ENCODE peak calls at places on chromosomes 7 and 10, in eight cellular contexts. M is upper lobe of right lung, E is thyroid gland, W is tibial artery, R is brain microvascular endothelial cell, V is IMR-90, P is GM23338, F is fibroblast of lung. H is an unnamed sample. For H3K27me3, the result is how much of the 10 kb centered on the place peaks cover.

GRCh38 chr7:38630720-38631673 is at the start of gene AMPH:
- DNase-seq in M (no peak), E (no peak), W (no peak), R (peak), V (peak), P (peak), F (peak), H (peak)

GRCh38 chr7:157177997-157178396 is 39.3 kb downstream of the UBE3C start:
- DNase-seq in M (no peak), E (no peak), W (no peak), R (no peak), V (no peak), P (no peak), F (no peak), H (no peak)

GRCh38 chr10:2048337-2048973 is 311.1 kb upstream of the ADARB2 start:
- DNase-seq in M (no peak), E (no peak), W (no peak), R (no peak), V (no peak), P (no peak), F (no peak), H (no peak)

GRCh38 chr10:6400331-6400730 is 179.7 kb downstream of the PRKCQ start:
- DNase-seq in M (no peak), E (no peak), W (no peak), R (no peak), V (no peak), P (peak), F (no peak), H (no peak)

GRCh38 chr7:23600251-23600650 is 3.1 kb downstream of the CCDC126 start:
- DNase-seq in M (no peak), E (no peak), W (no peak), R (no peak), V (no peak), P (peak), F (no peak), H (no peak)

GRCh38 chr7:158447206-158448171 is 140.1 kb downstream of the PTPRN2 start:
- DNase-seq in M (no peak), E (no peak), W (peak), R (no peak), V (no peak), P (no peak), F (no peak), H (no peak)

GRCh38 chr7:1597791-1598190 is 28.0 kb upstream of the PSMG3 start:
- DNase-seq in M (no peak), E (no peak), W (no peak), R (no peak), V (no peak), P (no peak), F (no peak), H (no peak)

GRCh38 chr7:42493436-42494198 is 256.6 kb upstream of the GLI3 start:
- DNase-seq in M (peak), E (peak), W (peak), R (peak), V (peak), P (peak), F (peak), H (peak)

GRCh38 chr10:95363303-95363912 is 72.6 kb upstream of the PDLIM1 start:
- DNase-seq in M (no peak), E (peak), W (no peak), R (peak), V (peak), P (peak), F (peak), H (no peak)

GRCh38 chr7:156001496-156002260 is 189.4 kb upstream of the SHH start:
- DNase-seq in M (peak), E (no peak), W (no peak), R (no peak), V (no peak), P (no peak), F (no peak), H (no peak)

GRCh38 chr7:137975223-137975622 is 26.7 kb downstream of the CREB3L2 start:
- DNase-seq in M (no peak), E (no peak), W (peak), R (peak), V (peak), P (no peak), F (peak), H (no peak)

GRCh38 chr7:137818036-137818435 is 28.7 kb downstream of the DGKI start:
- DNase-seq in M (no peak), E (no peak), W (no peak), R (peak), V (peak), P (no peak), F (peak), H (peak)

GRCh38 chr10:49207936-49208482 is 19.8 kb upstream of the TMEM273 start:
- DNase-seq in M (no peak), E (no peak), W (no peak), R (no peak), V (no peak), P (no peak), F (no peak), H (no peak)

GRCh38 chr7:158371856-158372255 is 215.8 kb downstream of the PTPRN2 start:
- DNase-seq in M (peak), E (no peak), W (no peak), R (no peak), V (no peak), P (no peak), F (no peak), H (no peak)

GRCh38 chr10:107437921-107438320 is 273.4 kb upstream of the SORCS1 start:
- DNase-seq in M (no peak), E (peak), W (no peak), R (no peak), V (no peak), P (no peak), F (no peak), H (no peak)

GRCh38 chr10:121668336-121669009 is 70.2 kb upstream of the FGFR2 start:
- DNase-seq in M (peak), E (peak), W (peak), R (no peak), V (no peak), P (peak), F (no peak), H (no peak)

GRCh38 chr7:142603870-142604448 is 145.3 kb upstream of the PRSS1 start:
- DNase-seq in M (no peak), E (peak), W (no peak), R (peak), V (peak), P (peak), F (peak), H (no peak)

GRCh38 chr7:74452748-74453320 is 872 bp upstream of the GTF2IRD1 start:
- DNase-seq in M (no peak), E (no peak), W (peak), R (no peak), V (no peak), P (no peak), F (peak), H (no peak)

GRCh38 chr10:103592186-103593021 is 98.9 kb downstream of the NEURL1 start:
- DNase-seq in M (no peak), E (no peak), W (no peak), R (peak), V (peak), P (peak), F (peak), H (no peak)

GRCh38 chr7:78587443-78588044 is 789.0 kb downstream of the PHTF2 start:
- DNase-seq in M (no peak), E (no peak), W (no peak), R (no peak), V (peak), P (peak), F (peak), H (no peak)

GRCh38 chr7:42262907-42263466 is 26.0 kb upstream of the GLI3 start:
- DNase-seq in M (no peak), E (peak), W (peak), R (no peak), V (peak), P (peak), F (peak), H (peak)

GRCh38 chr7:1630700-1631336 is 39.3 kb upstream of the ELFN1 start:
- DNase-seq in M (no peak), E (no peak), W (no peak), R (no peak), V (no peak), P (no peak), F (no peak), H (no peak)

GRCh38 chr10:78955206-78955605 is 113.6 kb upstream of the ZMIZ1 start:
- DNase-seq in M (no peak), E (no peak), W (no peak), R (no peak), V (no peak), P (no peak), F (no peak), H (no peak)

GRCh38 chr7:106283831-106284515 is 810 bp downstream of the NAMPT start:
- DNase-seq in M (peak), E (peak), W (peak), R (peak), V (peak), P (peak), F (peak), H (no peak)

GRCh38 chr7:40811666-40812065 is 676.9 kb downstream of the SUGCT start:
- DNase-seq in M (no peak), E (no peak), W (no peak), R (no peak), V (no peak), P (no peak), F (no peak), H (no peak)

GRCh38 chr10:119803264-119803663 is 69.4 kb downstream of the MCMBP start:
- DNase-seq in M (no peak), E (no peak), W (no peak), R (peak), V (peak), P (no peak), F (peak), H (no peak)

GRCh38 chr10:110208614-110209398 is 1.4 kb downstream of the MXI1 start:
- DNase-seq in M (peak), E (peak), W (peak), R (no peak), V (peak), P (no peak), F (peak), H (no peak)

GRCh38 chr7:117993377-117994003 is 120.2 kb upstream of the CTTNBP2 start:
- DNase-seq in M (no peak), E (peak), W (no peak), R (peak), V (peak), P (peak), F (peak), H (no peak)

GRCh38 chr10:124677871-124678565 is 66.2 kb downstream of the FAM53B start:
- DNase-seq in M (no peak), E (peak), W (no peak), R (no peak), V (peak), P (no peak), F (peak), H (no peak)

GRCh38 chr7:106887376-106887775 is 22.3 kb downstream of the PIK3CG start:
- DNase-seq in M (no peak), E (no peak), W (no peak), R (no peak), V (no peak), P (no peak), F (no peak), H (no peak)

GRCh38 chr7:16847381-16847860 is 34.4 kb downstream of the AGR3 start:
- DNase-seq in M (peak), E (no peak), W (no peak), R (peak), V (peak), P (no peak), F (no peak), H (no peak)

GRCh38 chr10:111076682-111077661 is at the start of gene ADRA2A:
- DNase-seq in M (peak), E (peak), W (no peak), R (peak), V (peak), P (peak), F (peak), H (no peak)

GRCh38 chr10:113543455-113543955 is 9.3 kb upstream of the HABP2 start:
- DNase-seq in M (no peak), E (no peak), W (no peak), R (no peak), V (no peak), P (no peak), F (no peak), H (no peak)
- TF ChIP-seq CTCF in M (no peak), E (no peak), W (no peak), R (no peak), V (no peak), P (no peak), F (no peak), H (no peak)

GRCh38 chr7:151244871-151245346 is 3.6 kb downstream of the SMARCD3 start:
- DNase-seq in M (no peak), E (no peak), W (no peak), R (no peak), V (no peak), P (peak), F (no peak), H (no peak)
- H3K27me3 ChIP-seq in M (under half), E (under half), W (under half), R (under half), V (under half), P (half or more), F (under half), H (under half)

GRCh38 chr10:85851300-85851699 is 515.3 kb downstream of the GRID1 start:
- DNase-seq in M (no peak), E (no peak), W (no peak), R (peak), V (no peak), P (no peak), F (no peak), H (no peak)

GRCh38 chr10:85850736-85851135 is 515.9 kb downstream of the GRID1 start:
- DNase-seq in M (no peak), E (no peak), W (no peak), R (no peak), V (no peak), P (no peak), F (no peak), H (no peak)

GRCh38 chr10:85847085-85847484 is 519.5 kb downstream of the GRID1 start:
- DNase-seq in M (no peak), E (no peak), W (no peak), R (no peak), V (no peak), P (no peak), F (no peak), H (no peak)

GRCh38 chr10:85849315-85849714 is 517.3 kb downstream of the GRID1 start:
- DNase-seq in M (no peak), E (no peak), W (no peak), R (no peak), V (no peak), P (no peak), F (no peak), H (no peak)
- H3K27ac ChIP-seq in M (no peak), E (no peak), W (no peak), R (no peak), V (no peak), P (no peak), F (no peak), H (no peak)

GRCh38 chr7:98244871-98245270 is 7.2 kb downstream of the TECPR1 start:
- DNase-seq in M (no peak), E (no peak), W (no peak), R (no peak), V (no peak), P (no peak), F (no peak), H (no peak)
- TF ChIP-seq CTCF in M (no peak), E (no peak), W (no peak), R (no peak), V (no peak), P (no peak), F (no peak), H (no peak)

GRCh38 chr10:101299211-101299610 is 54.8 kb upstream of the BTRC start:
- DNase-seq in M (no peak), E (no peak), W (no peak), R (no peak), V (no peak), P (no peak), F (no peak), H (no peak)
- H3K27me3 ChIP-seq in M (under half), E (under half), W (under half), R (under half), V (half or more), P (under half), F (under half), H (half or more)

DNA sequence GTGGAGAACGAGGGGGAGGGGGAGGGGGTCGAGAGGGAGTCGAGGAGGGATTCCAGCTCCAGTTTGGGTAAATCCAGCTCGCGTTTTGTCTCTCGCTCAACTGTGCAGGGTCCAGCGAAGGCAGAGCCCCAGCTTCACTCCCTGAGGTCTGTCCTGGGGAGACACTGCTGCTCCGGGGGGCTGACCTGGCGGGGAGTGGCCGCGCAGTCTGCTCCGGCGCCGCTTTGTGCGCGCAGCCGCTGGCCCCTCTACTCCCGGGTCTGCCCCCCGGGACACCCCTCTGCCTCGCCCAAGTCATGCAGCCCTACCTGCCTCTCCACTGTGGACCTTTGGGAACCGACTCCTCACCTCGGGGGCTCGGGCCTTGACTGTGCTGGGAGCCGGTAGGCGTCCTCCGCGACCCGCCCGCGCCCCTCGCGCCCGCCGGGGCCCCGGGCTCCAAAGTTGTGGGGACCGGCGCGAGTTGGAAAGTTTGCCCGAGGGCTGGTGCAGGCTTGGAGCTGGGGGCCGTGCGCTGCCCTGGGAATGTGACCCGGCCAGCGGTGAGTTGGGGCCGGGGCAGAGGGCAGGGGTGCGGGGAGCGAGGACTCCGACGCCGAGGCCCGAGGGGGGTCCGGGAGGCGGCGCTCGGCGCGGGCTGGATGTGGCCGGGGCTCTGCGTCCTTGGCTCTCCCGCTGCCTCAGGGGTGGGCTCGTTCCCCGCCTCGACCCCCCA is at the start of gene TET1:
- DNase-seq in M (peak), E (peak), W (peak), R (peak), V (peak), P (peak), F (peak), H (no peak)
- H3K27ac ChIP-seq in M (no peak), E (no peak), W (peak), R (peak), V (peak), P (peak), F (peak), H (peak)

GRCh38 chr10:32139223-32140073 is 83.2 kb upstream of the KIF5B start:
- DNase-seq in M (peak), E (peak), W (peak), R (peak), V (peak), P (peak), F (peak), H (peak)
- TF ChIP-seq CTCF in M (peak), E (no peak), W (no peak), R (peak), V (peak), P (no peak), F (no peak), H (peak)

GRCh38 chr7:28517606-28518005 is 105.3 kb downstream of the CREB5 start:
- DNase-seq in M (no peak), E (no peak), W (no peak), R (no peak), V (no peak), P (no peak), F (no peak), H (no peak)
- H3K27me3 ChIP-seq in M (under half), E (under half), W (under half), R (under half), V (under half), P (under half), F (under half), H (under half)

GRCh38 chr10:71830726-71831125 is 20.3 kb downstream of the PSAP start:
- DNase-seq in M (no peak), E (no peak), W (no peak), R (no peak), V (no peak), P (no peak), F (no peak), H (no peak)

GRCh38 chr10:71829171-71829570 is 21.9 kb downstream of the PSAP start:
- DNase-seq in M (no peak), E (no peak), W (peak), R (no peak), V (no peak), P (no peak), F (peak), H (no peak)

GRCh38 chr10:71831646-71832552 is 19.2 kb downstream of the PSAP start:
- DNase-seq in M (no peak), E (no peak), W (peak), R (peak), V (peak), P (no peak), F (peak), H (no peak)

GRCh38 chr10:71827828-71828227 is 23.2 kb downstream of the PSAP start:
- DNase-seq in M (peak), E (no peak), W (no peak), R (no peak), V (no peak), P (no peak), F (no peak), H (no peak)

DNA sequence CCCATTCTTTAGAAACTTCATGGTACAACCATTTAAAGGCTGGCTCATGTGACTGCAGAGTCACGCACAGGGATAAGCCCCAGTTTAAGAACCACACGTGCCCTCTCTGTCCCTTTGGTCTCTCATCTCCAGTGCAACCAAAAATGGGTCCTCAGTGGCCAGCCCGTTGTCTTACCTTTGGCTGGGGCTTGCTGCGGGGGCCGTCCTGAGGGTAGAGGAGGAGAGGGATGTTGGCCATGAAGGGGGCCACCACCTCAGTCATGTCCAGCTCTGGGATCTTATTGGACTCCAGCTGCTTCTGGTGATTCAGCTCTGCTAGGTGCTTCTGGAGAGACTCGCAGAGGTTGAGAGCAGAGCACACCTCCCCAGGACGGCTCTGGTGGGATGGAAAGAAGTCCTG is 22.3 kb downstream of the PSAP start:
- DNase-seq in M (no peak), E (no peak), W (no peak), R (no peak), V (no peak), P (no peak), F (no peak), H (no peak)
- H3K27ac ChIP-seq in M (no peak), E (no peak), W (no peak), R (no peak), V (no peak), P (no peak), F (no peak), H (no peak)

GRCh38 chr7:115748123-115748738 is 282.3 kb downstream of the TFEC start:
- DNase-seq in M (no peak), E (no peak), W (no peak), R (no peak), V (peak), P (peak), F (peak), H (no peak)
- TF ChIP-seq CTCF in M (no peak), E (no peak), W (no peak), R (peak), V (peak), P (peak), F (peak), H (peak)

H was measured in AG04450.